ENCODE peak calls at places on chromosomes 4 and X, in four cellular contexts. One of them, this sample, is unnamed.

GRCh38 chr4:102008711-102009110 is 218.2 kb downstream of the BANK1 start:
- DNase-seq in HuH-7: no peak
- DNase-seq in NCI-H69: no peak
- DNase-seq in HFFc6: no peak
- DNase-seq in this sample: no peak

GRCh38 chrX:48896611-48897011 is 957 bp downstream of the TIMM17B start:
- DNase-seq in HuH-7: no peak
- DNase-seq in HFFc6: no peak
- DNase-seq in NCI-H69: peak
- DNase-seq in this sample: peak

GRCh38 chr4:13547563-13548041 is 3.3 kb upstream of the NKX3-2 start:
- DNase-seq in HFFc6: no peak
- DNase-seq in NCI-H69: peak
- DNase-seq in HuH-7: peak
- DNase-seq in this sample: peak

GRCh38 chr4:7001271-7001670 is 41.9 kb upstream of the TADA2B start:
- DNase-seq in HuH-7: no peak
- DNase-seq in NCI-H69: no peak
- DNase-seq in HFFc6: no peak
- DNase-seq in this sample: no peak

GRCh38 chr4:98879515-98879914 is 49.4 kb downstream of the EIF4E start:
- DNase-seq in HFFc6: no peak
- DNase-seq in NCI-H69: no peak
- DNase-seq in HuH-7: no peak
- DNase-seq in this sample: no peak

GRCh38 chr4:98557497-98557896 is 100.9 kb downstream of the TSPAN5 start:
- DNase-seq in HuH-7: no peak
- DNase-seq in NCI-H69: peak
- DNase-seq in HFFc6: no peak
- DNase-seq in this sample: peak

GRCh38 chr4:573122-573892 is 2.8 kb downstream of the TMEM271 start:
- DNase-seq in NCI-H69: peak
- DNase-seq in HuH-7: no peak
- DNase-seq in HFFc6: no peak
- DNase-seq in this sample: no peak

GRCh38 chr4:152138451-152138850 is 377.6 kb upstream of the GATB start:
- DNase-seq in HuH-7: no peak
- DNase-seq in HFFc6: no peak
- DNase-seq in NCI-H69: no peak
- DNase-seq in this sample: peak

GRCh38 chr4:99336553-99336952 is 15.4 kb upstream of the ADH1B start:
- DNase-seq in NCI-H69: no peak
- DNase-seq in HuH-7: no peak
- DNase-seq in HFFc6: no peak
- DNase-seq in this sample: no peak

GRCh38 chr4:1400861-1401408 is 5.3 kb downstream of the NKX1-1 start:
- DNase-seq in HuH-7: no peak
- DNase-seq in NCI-H69: no peak
- DNase-seq in HFFc6: no peak
- DNase-seq in this sample: no peak

GRCh38 chrX:70134116-70134477 is 850 bp downstream of the IGBP1 start:
- DNase-seq in NCI-H69: peak
- DNase-seq in HuH-7: peak
- DNase-seq in HFFc6: peak
- DNase-seq in this sample: peak

GRCh38 chrX:115452256-115452655 is 108.7 kb upstream of the PLS3 start:
- DNase-seq in HuH-7: no peak
- DNase-seq in HFFc6: no peak
- DNase-seq in NCI-H69: no peak
- DNase-seq in this sample: no peak

GRCh38 chrX:134743121-134743520 is 84.8 kb upstream of the PLAC1 start:
- DNase-seq in NCI-H69: no peak
- DNase-seq in HFFc6: no peak
- DNase-seq in HuH-7: no peak
- DNase-seq in this sample: no peak

GRCh38 chrX:118513120-118513899 is 17.7 kb downstream of the DOCK11 start:
- DNase-seq in NCI-H69: no peak
- DNase-seq in HuH-7: no peak
- DNase-seq in HFFc6: no peak
- DNase-seq in this sample: no peak

GRCh38 chr4:118284169-118284568 is 68.6 kb downstream of the PRSS12 start:
- DNase-seq in HuH-7: no peak
- DNase-seq in HFFc6: no peak
- DNase-seq in NCI-H69: no peak
- DNase-seq in this sample: no peak

GRCh38 chr4:55736605-55737183 is 82.9 kb upstream of the EXOC1L start:
- DNase-seq in HuH-7: no peak
- DNase-seq in HFFc6: no peak
- DNase-seq in NCI-H69: peak
- DNase-seq in this sample: peak

GRCh38 chr4:169604131-169604900 is 8.1 kb downstream of the NEK1 start:
- DNase-seq in HFFc6: peak
- DNase-seq in NCI-H69: no peak
- DNase-seq in HuH-7: no peak
- DNase-seq in this sample: no peak

GRCh38 chrX:85159644-85160043 is 83.9 kb downstream of the SATL1 start:
- DNase-seq in HuH-7: no peak
- DNase-seq in NCI-H69: no peak
- DNase-seq in HFFc6: no peak
- DNase-seq in this sample: no peak

GRCh38 chr4:123649644-123650356 is 253.2 kb downstream of the SPRY1 start:
- DNase-seq in HFFc6: peak
- DNase-seq in HuH-7: peak
- DNase-seq in NCI-H69: peak
- DNase-seq in this sample: peak

GRCh38 chr4:75686346-75686745 is 13.1 kb upstream of the G3BP2 start:
- DNase-seq in NCI-H69: no peak
- DNase-seq in HuH-7: no peak
- DNase-seq in HFFc6: no peak
- DNase-seq in this sample: no peak